ENCODE peak calls at places on chromosomes 1 and 21, in six cellular contexts. F is fibroblast of lung; M is CD8-positive, alpha-beta T cell; Y is A549; V is H1; X is pancreas. W is an unnamed sample.

GRCh38 chr1:31669786-31670582 is 25.3 kb upstream of the PEF1 start:
- DNase-seq in F (peak), M (peak), Y (peak), V (no peak), X (peak), W (peak)

GRCh38 chr1:108877858-108878257 is 1.1 kb downstream of the GPSM2 start:
- DNase-seq in F (peak), M (no peak), Y (no peak), V (no peak), X (no peak), W (no peak)

GRCh38 chr1:116961599-116961998 is 40.0 kb upstream of the CD101 start:
- DNase-seq in F (no peak), M (no peak), Y (no peak), V (no peak), X (no peak), W (no peak)

GRCh38 chr1:9892563-9893528 is 17.2 kb downstream of the CTNNBIP1 start:
- DNase-seq in F (peak), M (no peak), Y (no peak), V (no peak), X (no peak), W (no peak)

GRCh38 chr1:1794999-1795398 is 16.7 kb upstream of the NADK start:
- DNase-seq in F (no peak), M (no peak), Y (no peak), V (no peak), X (no peak), W (no peak)

GRCh38 chr1:153586347-153586746 is 20.7 kb upstream of the S100A2 start:
- DNase-seq in F (no peak), M (no peak), Y (no peak), V (no peak), X (no peak), W (no peak)

GRCh38 chr1:63615809-63616420 is 22.7 kb downstream of the PGM1 start:
- DNase-seq in F (peak), M (no peak), Y (peak), V (no peak), X (peak), W (peak)

GRCh38 chr1:175814885-175815284 is 71.5 kb upstream of the TNR start:
- DNase-seq in F (no peak), M (no peak), Y (no peak), V (no peak), X (no peak), W (no peak)

GRCh38 chr1:170711682-170712081 is 47.8 kb downstream of the PRRX1 start:
- DNase-seq in F (peak), M (no peak), Y (no peak), V (no peak), X (no peak), W (no peak)

GRCh38 chr1:28776341-28776740 is 35.6 kb upstream of the OPRD1 start:
- DNase-seq in F (no peak), M (no peak), Y (no peak), V (no peak), X (no peak), W (no peak)

GRCh38 chr1:155007253-155007828 is 4.7 kb downstream of the ZBTB7B start:
- DNase-seq in F (no peak), M (no peak), Y (no peak), V (no peak), X (peak), W (no peak)

GRCh38 chr1:109814223-109814622 is 50.5 kb upstream of the EPS8L3 start:
- DNase-seq in F (no peak), M (no peak), Y (no peak), V (no peak), X (no peak), W (no peak)

GRCh38 chr1:29412591-29412990 is 176.3 kb downstream of the PTPRU start:
- DNase-seq in F (no peak), M (no peak), Y (no peak), V (no peak), X (no peak), W (no peak)

GRCh38 chr1:158037876-158038359 is 44.5 kb downstream of the KIRREL1 start:
- DNase-seq in F (peak), M (no peak), Y (peak), V (no peak), X (no peak), W (no peak)

GRCh38 chr1:84069236-84069845 is 70.4 kb upstream of the TTLL7 start:
- DNase-seq in F (no peak), M (no peak), Y (no peak), V (no peak), X (no peak), W (no peak)

GRCh38 chr1:205048382-205048781 is 5.4 kb downstream of the CNTN2 start:
- DNase-seq in F (no peak), M (no peak), Y (no peak), V (no peak), X (no peak), W (no peak)

GRCh38 chr1:199759268-199759724 is 268.2 kb upstream of the NR5A2 start:
- DNase-seq in F (peak), M (no peak), Y (peak), V (no peak), X (no peak), W (no peak)

GRCh38 chr1:226568077-226568831 is 19.7 kb downstream of the STUM start:
- DNase-seq in F (peak), M (no peak), Y (peak), V (no peak), X (no peak), W (peak)

GRCh38 chr1:89130716-89131115 is 4.8 kb upstream of the GBP2 start:
- DNase-seq in F (peak), M (no peak), Y (no peak), V (no peak), X (no peak), W (no peak)

GRCh38 chr1:200314085-200314750 is 95.6 kb downstream of the ZNF281 start:
- DNase-seq in F (peak), M (no peak), Y (peak), V (no peak), X (no peak), W (no peak)

GRCh38 chr1:147266381-147266780 is 23.9 kb downstream of the CHD1L start:
- DNase-seq in F (no peak), M (no peak), Y (no peak), V (no peak), X (no peak), W (no peak)

GRCh38 chr1:12047120-12047876 is 15.8 kb upstream of the TNFRSF8 start:
- DNase-seq in F (peak), M (peak), Y (no peak), V (no peak), X (no peak), W (no peak)

GRCh38 chr1:225710804-225711203 is 57.9 kb upstream of the ENAH start:
- DNase-seq in F (peak), M (no peak), Y (peak), V (no peak), X (no peak), W (no peak)

GRCh38 chr1:10973956-10974881 is 38.2 kb upstream of the TARDBP start:
- DNase-seq in F (no peak), M (no peak), Y (no peak), V (no peak), X (no peak), W (no peak)

GRCh38 chr1:32920833-32921232 is 19.6 kb upstream of the TMEM54 start:
- DNase-seq in F (no peak), M (no peak), Y (no peak), V (no peak), X (no peak), W (no peak)

GRCh38 chr21:44647222-44647552 is 973 bp downstream of the KRTAP10-11 start:
- DNase-seq in F (no peak), M (no peak), Y (no peak), V (no peak), X (no peak), W (no peak)

GRCh38 chr1:245853291-245853690 is 653.8 kb downstream of the SMYD3 start:
- DNase-seq in F (no peak), M (no peak), Y (no peak), V (no peak), X (no peak), W (no peak)

GRCh38 chr1:202143011-202143767 is 1.3 kb downstream of the ARL8A start:
- DNase-seq in F (peak), M (no peak), Y (no peak), V (no peak), X (no peak), W (no peak)

GRCh38 chr21:39037807-39038405 is 145.3 kb downstream of the PSMG1 start:
- DNase-seq in F (no peak), M (no peak), Y (no peak), V (no peak), X (no peak), W (no peak)
- TF ChIP-seq CTCF in F (no peak), M (no peak), Y (no peak), V (peak), X (no peak), W (peak)

GRCh38 chr1:44655609-44656008 is 18.7 kb downstream of the TMEM53 start:
- DNase-seq in F (no peak), M (no peak), Y (peak), V (no peak), X (no peak), W (peak)
- TF ChIP-seq CTCF in F (peak), M (peak), Y (peak), V (peak), X (peak), W (peak)

GRCh38 chr1:206505702-206506375 is 1.5 kb upstream of the RASSF5 start:
- DNase-seq in F (peak), M (no peak), Y (no peak), V (no peak), X (no peak), W (no peak)

GRCh38 chr1:206502403-206502802 is 4.9 kb upstream of the RASSF5 start:
- DNase-seq in F (no peak), M (no peak), Y (no peak), V (no peak), X (no peak), W (no peak)

GRCh38 chr1:206503591-206504362 is 3.6 kb upstream of the RASSF5 start:
- DNase-seq in F (peak), M (peak), Y (peak), V (no peak), X (no peak), W (no peak)

GRCh38 chr1:206502813-206503212 is 4.5 kb upstream of the RASSF5 start:
- DNase-seq in F (no peak), M (no peak), Y (no peak), V (no peak), X (no peak), W (no peak)

GRCh38 chr1:206504363-206504713 is 3.0 kb upstream of the RASSF5 start:
- DNase-seq in F (no peak), M (no peak), Y (no peak), V (no peak), X (no peak), W (no peak)
- TF ChIP-seq CTCF in F (no peak), M (no peak), Y (no peak), V (no peak), X (no peak), W (no peak)

GRCh38 chr1:58739851-58740466 is 40.1 kb upstream of the MYSM1 start:
- DNase-seq in F (peak), M (no peak), Y (peak), V (no peak), X (peak), W (peak)
- TF ChIP-seq CTCF in F (peak), M (peak), Y (peak), V (peak), X (peak), W (peak)

GRCh38 chr1:4265836-4266235 is 365.8 kb upstream of the C1orf174 start:
- DNase-seq in F (no peak), M (no peak), Y (no peak), V (no peak), X (no peak), W (no peak)
- TF ChIP-seq CTCF in F (no peak), M (no peak), Y (no peak), V (no peak), X (no peak), W (no peak)

GRCh38 chr1:174090476-174090875 is 68.3 kb upstream of the RC3H1 start:
- DNase-seq in F (no peak), M (no peak), Y (no peak), V (no peak), X (no peak), W (no peak)
- TF ChIP-seq CTCF in F (no peak), M (no peak), Y (no peak), V (no peak), X (no peak), W (no peak)

GRCh38 chr1:72281144-72281543 is 1.2 kb downstream of the NEGR1 start:
- DNase-seq in F (no peak), M (no peak), Y (no peak), V (no peak), X (no peak), W (no peak)

GRCh38 chr1:72280131-72280530 is 2.2 kb downstream of the NEGR1 start:
- DNase-seq in F (no peak), M (no peak), Y (no peak), V (no peak), X (no peak), W (no peak)

GRCh38 chr1:72282271-72282656 is at the start of gene NEGR1:
- DNase-seq in F (peak), M (peak), Y (no peak), V (no peak), X (peak), W (peak)

GRCh38 chr1:72281637-72282270 is 585 bp downstream of the NEGR1 start:
- DNase-seq in F (no peak), M (no peak), Y (no peak), V (no peak), X (no peak), W (no peak)

GRCh38 chr1:72280714-72281113 is 1.6 kb downstream of the NEGR1 start:
- DNase-seq in F (no peak), M (no peak), Y (no peak), V (no peak), X (no peak), W (no peak)
- TF ChIP-seq CTCF in F (no peak), M (no peak), Y (no peak), V (no peak), X (no peak), W (no peak)

GRCh38 chr1:67372898-67373297 is 57.3 kb downstream of the SERBP1 start:
- DNase-seq in F (no peak), M (no peak), Y (no peak), V (no peak), X (no peak), W (no peak)

GRCh38 chr1:67371043-67371442 is 59.2 kb downstream of the SERBP1 start:
- DNase-seq in F (no peak), M (no peak), Y (no peak), V (no peak), X (no peak), W (no peak)

GRCh38 chr1:67371681-67372080 is 58.5 kb downstream of the SERBP1 start:
- DNase-seq in F (peak), M (no peak), Y (no peak), V (no peak), X (no peak), W (no peak)

GRCh38 chr1:67372136-67372535 is 58.1 kb downstream of the SERBP1 start:
- DNase-seq in F (peak), M (no peak), Y (no peak), V (no peak), X (no peak), W (no peak)

DNA sequence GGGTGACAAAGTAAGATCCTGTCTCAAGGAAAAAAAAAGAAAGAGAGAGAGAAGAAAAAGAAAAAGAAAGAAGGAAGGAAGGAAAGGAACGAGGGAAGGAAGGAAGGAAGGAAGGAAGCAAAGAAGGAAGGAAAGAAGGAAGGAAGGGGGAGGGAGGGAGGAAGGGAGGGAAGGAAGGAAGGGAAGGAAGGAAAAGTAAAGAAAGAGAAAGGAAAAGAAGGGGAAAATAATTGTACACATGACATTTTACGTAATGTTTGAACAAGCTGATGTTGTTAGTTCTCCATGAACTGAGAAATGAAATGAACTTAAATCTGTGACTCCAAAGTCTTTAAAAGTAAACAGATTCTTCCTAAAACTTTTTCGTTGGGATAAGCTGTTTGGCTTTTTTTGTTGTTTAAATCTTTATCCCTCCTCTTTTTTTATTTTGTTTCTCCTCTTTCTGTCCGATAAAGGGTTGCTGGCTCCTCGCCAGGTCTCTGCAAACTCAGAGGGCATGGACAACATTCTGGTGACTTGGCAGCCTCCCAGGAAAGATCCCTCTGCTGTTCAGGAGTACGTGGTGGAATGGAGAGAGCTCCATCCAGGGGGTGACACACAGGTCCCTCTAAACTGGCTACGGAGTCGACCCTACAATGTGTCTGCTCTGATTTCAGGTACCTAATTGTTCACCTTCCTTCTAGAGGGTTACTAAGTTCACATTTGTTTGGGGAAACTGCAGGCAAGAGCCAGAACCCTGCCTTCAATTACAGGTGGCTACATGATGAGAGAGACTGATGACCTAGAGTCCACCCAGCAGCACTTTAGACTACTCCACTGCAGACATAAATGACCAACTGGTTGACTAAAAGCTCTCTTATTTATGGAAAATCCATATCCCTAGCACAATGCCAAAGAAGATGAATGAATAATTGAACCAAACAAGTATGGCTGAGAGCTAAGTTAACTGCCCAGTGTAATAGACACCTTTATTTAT is 60.0 kb downstream of the IL12RB2 start:
- DNase-seq in F (peak), M (no peak), Y (peak), V (no peak), X (peak), W (peak)
- TF ChIP-seq CTCF in F (peak), M (no peak), Y (no peak), V (no peak), X (no peak), W (peak)

DNA sequence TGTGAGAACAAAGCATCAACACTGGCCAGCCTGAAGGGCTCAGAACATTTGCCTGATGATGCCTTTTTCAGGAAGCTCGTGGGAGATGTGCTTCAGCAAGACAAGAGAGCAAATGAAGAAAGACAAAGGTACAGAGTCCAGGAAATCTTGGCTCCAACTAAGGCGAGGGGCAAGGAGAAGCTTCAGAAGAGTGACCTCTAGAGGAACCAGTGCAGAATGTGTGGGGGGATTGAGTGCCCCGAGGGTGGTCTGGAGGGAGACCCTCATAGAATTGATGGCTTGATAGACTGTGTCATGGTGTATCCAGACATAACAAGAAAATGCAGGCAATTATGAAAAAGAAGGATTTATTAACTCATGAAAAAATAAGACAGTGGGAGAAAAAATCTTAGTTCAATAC is 15.3 kb upstream of the NLRP3 start:
- DNase-seq in F (no peak), M (no peak), Y (no peak), V (no peak), X (no peak), W (no peak)
- TF ChIP-seq CTCF in F (no peak), M (no peak), Y (no peak), V (peak), X (no peak), W (no peak)

GRCh38 chr1:93435443-93435842 is 12.5 kb upstream of the FNBP1L start:
- DNase-seq in F (no peak), M (no peak), Y (no peak), V (no peak), X (no peak), W (no peak)

GRCh38 chr1:93434088-93434487 is 13.8 kb upstream of the FNBP1L start:
- DNase-seq in F (no peak), M (no peak), Y (no peak), V (no peak), X (no peak), W (no peak)

GRCh38 chr1:93436496-93436895 is 11.4 kb upstream of the FNBP1L start:
- DNase-seq in F (no peak), M (no peak), Y (no peak), V (no peak), X (no peak), W (no peak)

GRCh38 chr1:93434987-93435386 is 12.9 kb upstream of the FNBP1L start:
- DNase-seq in F (no peak), M (no peak), Y (no peak), V (no peak), X (no peak), W (no peak)

DNA sequence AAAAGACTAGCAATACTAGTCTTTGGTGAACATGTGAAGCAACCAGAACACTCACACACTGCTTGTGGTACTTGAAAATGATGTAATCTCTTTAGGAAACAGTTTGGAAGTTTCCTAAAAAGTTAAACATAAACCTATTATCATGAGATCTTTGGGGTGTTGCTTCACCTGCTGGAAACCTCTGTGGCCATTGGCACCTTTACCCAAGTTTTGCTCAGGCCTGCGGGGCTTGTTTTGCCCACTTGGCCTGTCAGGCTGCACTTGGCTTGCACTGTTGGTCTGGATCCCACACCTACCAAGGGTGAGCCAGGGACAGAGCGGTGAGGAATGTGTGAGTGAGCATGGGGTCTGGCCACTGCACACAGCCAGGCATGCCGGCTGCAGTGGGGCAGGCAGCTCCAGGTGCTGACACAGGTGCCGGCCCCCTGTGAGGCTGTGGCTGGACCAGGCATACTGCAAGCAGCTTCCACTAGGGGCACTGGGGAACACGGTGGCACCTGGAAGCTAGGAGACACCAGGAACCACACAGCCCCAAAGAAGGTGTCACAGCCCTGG is 14.4 kb upstream of the FNBP1L start:
- DNase-seq in F (no peak), M (no peak), Y (no peak), V (no peak), X (peak), W (no peak)
- TF ChIP-seq CTCF in F (no peak), M (no peak), Y (no peak), V (peak), X (peak), W (peak)

W was measured in BE2C.